ENCODE peak calls at places on chromosomes 2 and 18, in nine cellular contexts. Q is cardiac muscle cell, V is transverse colon, A is GM23338, Y is A549, E is adipocyte, X is HepG2, K is neural progenitor cell, O is right cardiac atrium. C is an unnamed sample.

GRCh38 chr2:101699939-101700442 is 2.5 kb downstream of the MAP4K4 start:
- DNase-seq in Q (peak; percentile 14), V (no peak), A (peak; percentile 36), Y (peak; percentile 23), E (peak; percentile 58), X (peak; percentile 50), K (no peak), O (no peak), C (no peak)

GRCh38 chr2:11500702-11501303 is 33.0 kb upstream of the GREB1 start:
- DNase-seq in Q (no peak), V (no peak), A (no peak), Y (no peak), E (no peak), X (no peak), K (no peak), O (no peak), C (no peak)

GRCh38 chr2:23703037-23703582 is 223.8 kb downstream of the ATAD2B start:
- DNase-seq in Q (no peak), V (no peak), A (no peak), Y (no peak), E (no peak), X (no peak), K (no peak), O (no peak), C (no peak)

GRCh38 chr2:217335341-217335966 is 475.6 kb upstream of the TNP1 start:
- DNase-seq in Q (no peak), V (no peak), A (no peak), Y (no peak), E (no peak), X (peak; percentile 60), K (no peak), O (no peak), C (no peak)

GRCh38 chr2:109677815-109678580 is 63.8 kb downstream of the SOWAHC start:
- DNase-seq in Q (no peak), V (no peak), A (no peak), Y (no peak), E (no peak), X (no peak), K (no peak), O (no peak), C (no peak)

GRCh38 chr2:109513749-109514588 is 99.8 kb downstream of the SEPTIN10 start:
- DNase-seq in Q (no peak), V (peak; percentile 26), A (no peak), Y (no peak), E (peak; percentile 91), X (no peak), K (no peak), O (peak; percentile 45), C (no peak)

GRCh38 chr2:64354857-64355680 is 98.9 kb upstream of the LGALSL start:
- DNase-seq in Q (no peak), V (no peak), A (no peak), Y (peak; percentile 86), E (peak; percentile 25), X (no peak), K (no peak), O (no peak), C (no peak)

GRCh38 chr2:119005081-119005480 is 63.1 kb downstream of the MARCO start:
- DNase-seq in Q (no peak), V (no peak), A (no peak), Y (no peak), E (no peak), X (no peak), K (no peak), O (no peak), C (no peak)

GRCh38 chr2:36918307-36918706 is 48.0 kb downstream of the STRN start:
- DNase-seq in Q (no peak), V (no peak), A (no peak), Y (no peak), E (peak; percentile 54), X (no peak), K (no peak), O (no peak), C (no peak)

GRCh38 chr2:231617059-231617926 is 24.6 kb downstream of the TEX44 start:
- DNase-seq in Q (no peak), V (peak; percentile 52), A (no peak), Y (no peak), E (no peak), X (no peak), K (no peak), O (no peak), C (no peak)
- H3K4me1 ChIP-seq in Q (peaks cover 24% of the 10 kb centered on the region), V (peaks cover 40% of the 10 kb centered on the region), A (peaks cover 43% of the 10 kb centered on the region), Y (peaks cover 32% of the 10 kb centered on the region), E (peaks cover 20% of the 10 kb centered on the region), X (peaks cover 63% of the 10 kb centered on the region), K (peaks cover 30% of the 10 kb centered on the region), O (peaks cover 4% of the 10 kb centered on the region), C (peaks cover 14% of the 10 kb centered on the region)

GRCh38 chr18:26546875-26547301 is 1.5 kb downstream of the KCTD1 start:
- DNase-seq in Q (no peak), V (no peak), A (no peak), Y (no peak), E (no peak), X (no peak), K (peak; percentile 52), O (no peak), C (no peak)
- H3K4me1 ChIP-seq in Q (peaks cover 18% of the 10 kb centered on the region), V (peaks cover 46% of the 10 kb centered on the region), A (peaks cover 30% of the 10 kb centered on the region), Y (peaks cover 36% of the 10 kb centered on the region), E (peaks cover 22% of the 10 kb centered on the region), X (peaks cover 54% of the 10 kb centered on the region), K (peaks cover 53% of the 10 kb centered on the region), O (peaks cover 9% of the 10 kb centered on the region), C (peaks cover 31% of the 10 kb centered on the region)

DNA sequence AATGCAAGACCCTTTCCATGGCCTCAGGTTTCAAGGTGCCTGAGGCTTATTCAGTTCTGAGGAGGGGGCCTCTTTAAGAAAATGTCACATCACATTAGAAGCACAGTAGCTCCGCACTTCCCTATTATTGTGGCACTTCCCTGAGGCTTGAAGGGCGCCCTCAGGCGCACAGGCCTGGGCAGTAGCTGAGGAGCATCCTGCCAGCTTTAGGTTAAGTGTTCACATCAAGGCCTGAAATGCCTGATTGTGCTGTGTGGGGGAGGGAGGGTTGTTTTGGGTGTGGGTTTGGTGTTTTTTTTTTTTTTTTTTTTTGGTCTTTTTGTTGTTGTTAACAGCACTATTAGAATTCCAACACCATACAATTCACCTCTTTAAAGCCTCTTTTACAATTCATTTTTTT is 107.9 kb downstream of the CABLES1 start:
- DNase-seq in Q (no peak), V (no peak), A (peak; percentile 54), Y (no peak), E (no peak), X (no peak), K (peak; percentile 43), O (no peak), C (no peak)
- H3K4me1 ChIP-seq in Q (no peaks in the 10 kb centered on the region), V (peaks cover 3% of the 10 kb centered on the region), A (peaks cover 35% of the 10 kb centered on the region), Y (no peaks in the 10 kb centered on the region), E (peaks cover 11% of the 10 kb centered on the region), X (peaks cover 14% of the 10 kb centered on the region), K (peaks cover 15% of the 10 kb centered on the region), O (peaks cover 7% of the 10 kb centered on the region), C (peaks cover 2% of the 10 kb centered on the region)

GRCh38 chr18:77069931-77070330 is 62.7 kb downstream of the MBP start:
- DNase-seq in Q (no peak), V (no peak), A (no peak), Y (no peak), E (no peak), X (no peak), K (no peak), O (no peak), C (peak; percentile 74)

GRCh38 chr18:77067315-77068061 is 65.1 kb downstream of the MBP start:
- DNase-seq in Q (no peak), V (peak; percentile 63), A (no peak), Y (peak; percentile 55), E (peak; percentile 91), X (peak; percentile 34), K (no peak), O (peak; percentile 69), C (peak; percentile 73)

GRCh38 chr18:77068321-77068841 is 64.2 kb downstream of the MBP start:
- DNase-seq in Q (no peak), V (no peak), A (no peak), Y (no peak), E (peak; percentile 55), X (no peak), K (no peak), O (no peak), C (peak; percentile 53)

GRCh38 chr18:77069482-77069881 is 63.1 kb downstream of the MBP start:
- DNase-seq in Q (no peak), V (no peak), A (peak; percentile 41), Y (no peak), E (no peak), X (no peak), K (no peak), O (no peak), C (no peak)

GRCh38 chr18:77068890-77069312 is 63.7 kb downstream of the MBP start:
- DNase-seq in Q (no peak), V (no peak), A (no peak), Y (no peak), E (peak; percentile 32), X (no peak), K (peak; percentile 43), O (no peak), C (no peak)
- H3K4me1 ChIP-seq in Q (no peaks in the 10 kb centered on the region), V (peaks cover 20% of the 10 kb centered on the region), A (peaks cover 16% of the 10 kb centered on the region), Y (peaks cover 94% of the 10 kb centered on the region), E (peaks cover 64% of the 10 kb centered on the region), X (peaks cover 22% of the 10 kb centered on the region), K (peaks cover 16% of the 10 kb centered on the region), O (peaks cover 7% of the 10 kb centered on the region), C (peaks cover 97% of the 10 kb centered on the region)

DNA sequence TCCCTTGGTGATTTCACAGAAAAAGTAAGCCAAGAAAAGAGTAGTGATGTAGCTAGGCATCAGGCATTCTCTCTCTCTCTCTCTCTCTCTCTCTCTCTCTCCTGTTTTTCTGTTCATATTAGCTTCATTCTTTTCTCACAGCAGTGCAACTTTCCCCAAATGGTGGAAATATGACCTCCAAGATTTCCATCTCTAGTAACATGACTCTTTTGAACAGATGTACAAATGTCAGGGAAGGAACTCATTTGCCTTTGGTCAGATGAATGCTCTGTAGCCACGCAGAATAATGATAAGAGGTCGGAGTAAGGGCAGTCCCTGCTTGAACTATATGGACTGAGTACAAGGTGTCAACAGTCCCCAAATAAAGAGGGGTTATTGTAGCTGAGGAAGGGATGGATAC is 316.2 kb downstream of the GALNT13 start:
- DNase-seq in Q (no peak), V (no peak), A (no peak), Y (no peak), E (no peak), X (no peak), K (no peak), O (no peak), C (no peak)
- H3K4me1 ChIP-seq in Q (no peaks in the 10 kb centered on the region), V (no peaks in the 10 kb centered on the region), A (no peaks in the 10 kb centered on the region), Y (peaks cover 5% of the 10 kb centered on the region), E (no peaks in the 10 kb centered on the region), X (no peaks in the 10 kb centered on the region), K (peaks cover 10% of the 10 kb centered on the region), O (no peaks in the 10 kb centered on the region), C (no peaks in the 10 kb centered on the region)

DNA sequence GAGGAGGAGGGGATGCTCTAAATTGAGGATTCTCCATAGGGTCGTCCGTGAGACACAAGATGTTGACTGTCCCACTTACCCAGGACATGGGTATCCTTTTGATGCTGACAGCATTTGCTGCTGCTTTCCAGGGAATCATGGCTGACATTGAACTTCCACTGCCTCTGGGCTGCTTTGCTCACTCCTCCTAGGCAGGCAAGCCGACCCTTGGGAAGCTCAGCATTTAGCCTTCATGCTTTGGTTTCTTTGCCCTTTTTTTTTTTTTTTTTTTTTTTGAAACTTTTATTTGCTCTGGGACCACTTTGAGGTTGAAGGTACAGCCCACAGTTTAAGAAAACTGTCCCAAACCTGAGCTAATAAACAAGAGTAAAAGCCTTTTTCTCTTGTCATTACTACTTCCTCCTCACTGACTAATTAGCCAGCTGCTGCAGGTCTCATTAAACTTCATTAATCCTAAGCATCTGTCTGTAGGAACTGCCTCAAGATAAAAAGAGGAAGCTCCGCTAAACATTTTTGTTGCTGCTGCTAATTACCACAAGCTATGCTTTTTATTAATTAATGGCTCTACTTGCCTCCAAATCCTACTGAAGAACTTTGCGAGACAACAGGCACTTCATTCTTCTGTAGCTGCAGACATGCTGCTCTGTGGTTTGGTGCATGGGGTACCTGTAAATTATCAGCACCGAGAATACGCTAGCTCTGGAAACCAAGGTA is 125.4 kb downstream of the SPTBN1 start:
- DNase-seq in Q (no peak), V (no peak), A (no peak), Y (no peak), E (no peak), X (no peak), K (no peak), O (no peak), C (no peak)
- H3K4me1 ChIP-seq in Q (peaks cover 6% of the 10 kb centered on the region), V (peaks cover 90% of the 10 kb centered on the region), A (peaks cover 69% of the 10 kb centered on the region), Y (peaks cover 100% of the 10 kb centered on the region), E (peaks cover 17% of the 10 kb centered on the region), X (peaks cover 100% of the 10 kb centered on the region), K (peaks cover 25% of the 10 kb centered on the region), O (peaks cover 27% of the 10 kb centered on the region), C (peaks cover 96% of the 10 kb centered on the region)

C was measured in CD8-positive, alpha-beta T cell.